ENCODE peak calls at places on chromosomes 5 and 9, in ten cellular contexts. F is transverse colon; K is endothelial cell; I is CD4-positive, alpha-beta T cell; Y is iris pigment epithelial cell; L is SW 1271; U is activated B cell treated with CpG ODN at 0.5 μM for 24 hours; W is GM04503; N is left kidney; D is NCI-H1092. E is an unnamed sample.

GRCh38 chr9:10071579-10071978 is 541.2 kb downstream of the PTPRD start:
- DNase-seq in F (no peak), K (no peak), I (no peak), Y (no peak), L (no peak), U (no peak), W (no peak), N (no peak), D (no peak), E (no peak)

GRCh38 chr5:142977363-142978051 is 207.3 kb downstream of the ARHGAP26 start:
- DNase-seq in F (no peak), K (no peak), I (no peak), Y (peak), L (peak), U (no peak), W (peak), N (no peak), D (no peak), E (no peak)

GRCh38 chr5:39274388-39275085 is 55.2 kb upstream of the FYB1 start:
- DNase-seq in F (no peak), K (no peak), I (no peak), Y (no peak), L (no peak), U (no peak), W (no peak), N (no peak), D (no peak), E (no peak)

GRCh38 chr5:105632043-105632442 is 2038.7 kb downstream of the EFNA5 start:
- DNase-seq in F (no peak), K (no peak), I (no peak), Y (peak), L (no peak), U (no peak), W (no peak), N (no peak), D (no peak), E (peak)

GRCh38 chr9:7659766-7660165 is 139.8 kb downstream of the DMAC1 start:
- DNase-seq in F (no peak), K (no peak), I (no peak), Y (no peak), L (no peak), U (no peak), W (no peak), N (no peak), D (no peak), E (no peak)

GRCh38 chr5:83496626-83497025 is 25.1 kb downstream of the VCAN start:
- DNase-seq in F (no peak), K (no peak), I (no peak), Y (no peak), L (no peak), U (no peak), W (no peak), N (no peak), D (no peak), E (no peak)

GRCh38 chr5:135560858-135561257 is 17.9 kb downstream of the CXCL14 start:
- DNase-seq in F (peak), K (peak), I (peak), Y (peak), L (peak), U (peak), W (no peak), N (peak), D (peak), E (peak)

GRCh38 chr9:137237759-137238726 is 3.0 kb upstream of the TUBB4B start:
- DNase-seq in F (peak), K (no peak), I (no peak), Y (no peak), L (no peak), U (no peak), W (no peak), N (peak), D (peak), E (no peak)

GRCh38 chr5:135193213-135194125 is 159.4 kb upstream of the PITX1 start:
- DNase-seq in F (no peak), K (no peak), I (no peak), Y (peak), L (no peak), U (no peak), W (no peak), N (no peak), D (no peak), E (no peak)

GRCh38 chr5:154273028-154273617 is 82.6 kb downstream of the GALNT10 start:
- DNase-seq in F (peak), K (no peak), I (no peak), Y (peak), L (no peak), U (no peak), W (no peak), N (peak), D (no peak), E (no peak)

GRCh38 chr5:176817369-176817841 is 7.0 kb downstream of the UNC5A start:
- DNase-seq in F (no peak), K (no peak), I (no peak), Y (no peak), L (no peak), U (no peak), W (no peak), N (peak), D (peak), E (peak)

GRCh38 chr5:124865603-124866354 is 119.3 kb upstream of the ZNF608 start:
- DNase-seq in F (no peak), K (no peak), I (no peak), Y (peak), L (no peak), U (no peak), W (no peak), N (peak), D (no peak), E (no peak)

GRCh38 chr9:112867275-112867991 is 23.2 kb downstream of the SLC46A2 start:
- DNase-seq in F (peak), K (no peak), I (no peak), Y (peak), L (peak), U (no peak), W (peak), N (peak), D (no peak), E (no peak)

GRCh38 chr5:74594172-74595040 is 46.1 kb downstream of the ENC1 start:
- DNase-seq in F (no peak), K (no peak), I (no peak), Y (peak), L (no peak), U (no peak), W (no peak), N (no peak), D (no peak), E (no peak)

GRCh38 chr5:136094913-136095641 is 37.6 kb upstream of the SMAD5 start:
- DNase-seq in F (no peak), K (no peak), I (no peak), Y (no peak), L (no peak), U (no peak), W (no peak), N (no peak), D (no peak), E (no peak)

GRCh38 chr9:86766912-86767311 is 180.4 kb downstream of the GAS1 start:
- DNase-seq in F (peak), K (no peak), I (no peak), Y (peak), L (peak), U (no peak), W (peak), N (peak), D (no peak), E (no peak)

GRCh38 chr5:156759156-156759555 is 90.9 kb upstream of the PPP1R2B start:
- DNase-seq in F (no peak), K (no peak), I (no peak), Y (no peak), L (no peak), U (no peak), W (no peak), N (no peak), D (no peak), E (no peak)

E was measured in SK-N-DZ.